ENCODE peak calls at places on chromosome 4, in six cellular contexts. G is AG10803; Y is globus pallidus; K is activated naive CD8-positive, alpha-beta T cell treated with anti-CD3 and anti-CD28 coated beads, Interleukin-2, amount 50 U/mL, for 24 hours; A is heart right ventricle; R is activated gamma-delta T cell treated with anti-CD3 and anti-CD28 coated beads, Interleukin-2, amount 50 U/mL, for 16 hours. C is an unnamed sample.
A peak's percentile ranks its signal among the peaks of the same experiment; 100 is the strongest.

GRCh38 chr4:108155373-108155772 is 13.4 kb downstream of the LEF1 start:
- DNase-seq in G (no peak), Y (no peak), A (no peak), R (no peak), K (no peak), C (no peak)

GRCh38 chr4:169009281-169010124 is 552 bp downstream of the CBR4 start:
- DNase-seq in K (peak; percentile 60), R (peak; percentile 30), Y (peak; percentile 74), A (peak; percentile 59), G (peak; percentile 50), C (peak; percentile 23)

GRCh38 chr4:3869661-3870566 is 103.7 kb downstream of the ADRA2C start:
- DNase-seq in G (no peak), A (no peak), Y (no peak), K (no peak), R (no peak), C (no peak)

GRCh38 chr4:76458829-76459228 is 23.8 kb downstream of the SHROOM3 start:
- DNase-seq in A (peak; percentile 13), R (no peak), K (no peak), Y (no peak), G (no peak), C (no peak)

GRCh38 chr4:24850669-24851068 is 55.3 kb downstream of the SOD3 start:
- DNase-seq in Y (no peak), K (no peak), R (no peak), G (peak; percentile 83), A (no peak), C (no peak)

GRCh38 chr4:156998500-156999174 is 27.0 kb upstream of the PDGFC start:
- DNase-seq in R (no peak), A (no peak), K (no peak), Y (no peak), G (no peak), C (no peak)

GRCh38 chr4:168386002-168386401 is 67.5 kb upstream of the DDX60 start:
- DNase-seq in K (no peak), A (no peak), Y (no peak), R (no peak), G (peak; percentile 56), C (no peak)

GRCh38 chr4:72969957-72970356 is 99.6 kb downstream of the COX18 start:
- DNase-seq in Y (peak; percentile 70), A (no peak), G (peak; percentile 35), R (no peak), K (no peak), C (no peak)

GRCh38 chr4:37441231-37442061 is 196.9 kb downstream of the NWD2 start:
- DNase-seq in Y (no peak), A (no peak), G (no peak), K (no peak), R (no peak), C (no peak)

GRCh38 chr4:80058740-80059139 is 14.3 kb downstream of the ANTXR2 start:
- DNase-seq in A (no peak), R (no peak), G (peak; percentile 56), Y (no peak), K (no peak), C (peak; percentile 5)

GRCh38 chr4:41887821-41888699 is 47.2 kb upstream of the TMEM33 start:
- DNase-seq in K (peak; percentile 41), Y (peak; percentile 53), A (no peak), G (peak; percentile 48), R (peak; percentile 18), C (no peak)

GRCh38 chr4:184838249-184839074 is 12.7 kb upstream of the ACSL1 start:
- DNase-seq in R (no peak), G (no peak), Y (no peak), K (no peak), A (no peak), C (no peak)

GRCh38 chr4:2781911-2782310 is 11.0 kb upstream of the SH3BP2 start:
- DNase-seq in R (no peak), G (no peak), A (no peak), Y (no peak), K (no peak), C (no peak)

GRCh38 chr4:651884-652642 is 22.0 kb downstream of the ATP5ME start:
- DNase-seq in K (no peak), G (no peak), A (no peak), R (no peak), Y (no peak), C (no peak)

GRCh38 chr4:54505362-54505761 is 152.4 kb upstream of the KIT start:
- DNase-seq in A (no peak), R (no peak), Y (no peak), G (no peak), K (no peak), C (no peak)

GRCh38 chr4:127870688-127871087 is 10.0 kb upstream of the PLK4 start:
- DNase-seq in Y (no peak), K (no peak), G (peak; percentile 80), A (no peak), R (no peak), C (no peak)

GRCh38 chr4:108142870-108143269 is 25.9 kb downstream of the LEF1 start:
- DNase-seq in A (no peak), K (no peak), G (no peak), R (no peak), Y (no peak), C (no peak)

GRCh38 chr4:113847710-113848109 is 86.2 kb upstream of the CAMK2D start:
- DNase-seq in G (no peak), R (no peak), A (no peak), Y (no peak), K (no peak), C (no peak)